ENCODE peak calls at places on chromosome 7, in eight cellular contexts. One of them, this sample, is unnamed.

GRCh38 chr7:35495377-35495776 is 199.6 kb downstream of the HERPUD2 start:
- DNase-seq in RWPE1: no peak
- DNase-seq in fibroblast of lung: no peak
- DNase-seq in heart left ventricle: no peak
- DNase-seq in brain microvascular endothelial cell: no peak
- DNase-seq in progenitor cell of endocrine pancreas: no peak
- DNase-seq in WTC11: no peak
- DNase-seq in hepatocyte: no peak
- DNase-seq in this sample: no peak

GRCh38 chr7:26369519-26370385 is 78.1 kb downstream of the SNX10 start:
- DNase-seq in fibroblast of lung: peak; percentile 60
- DNase-seq in hepatocyte: peak; percentile 71
- DNase-seq in RWPE1: peak; percentile 63
- DNase-seq in WTC11: no peak
- DNase-seq in progenitor cell of endocrine pancreas: peak; percentile 21
- DNase-seq in brain microvascular endothelial cell: peak; percentile 41
- DNase-seq in heart left ventricle: no peak
- DNase-seq in this sample: peak; percentile 79

GRCh38 chr7:39130740-39131538 is 153.2 kb downstream of the POU6F2 start:
- DNase-seq in hepatocyte: no peak
- DNase-seq in fibroblast of lung: no peak
- DNase-seq in heart left ventricle: no peak
- DNase-seq in WTC11: no peak
- DNase-seq in brain microvascular endothelial cell: no peak
- DNase-seq in progenitor cell of endocrine pancreas: no peak
- DNase-seq in RWPE1: no peak
- DNase-seq in this sample: no peak

GRCh38 chr7:93704241-93704640 is 129.7 kb upstream of the CALCR start:
- DNase-seq in progenitor cell of endocrine pancreas: no peak
- DNase-seq in WTC11: no peak
- DNase-seq in RWPE1: no peak
- DNase-seq in heart left ventricle: no peak
- DNase-seq in hepatocyte: no peak
- DNase-seq in fibroblast of lung: no peak
- DNase-seq in brain microvascular endothelial cell: no peak
- DNase-seq in this sample: no peak

GRCh38 chr7:12357508-12357907 is 46.2 kb downstream of the VWDE start:
- DNase-seq in RWPE1: no peak
- DNase-seq in brain microvascular endothelial cell: no peak
- DNase-seq in WTC11: no peak
- DNase-seq in fibroblast of lung: no peak
- DNase-seq in hepatocyte: no peak
- DNase-seq in heart left ventricle: no peak
- DNase-seq in progenitor cell of endocrine pancreas: no peak
- DNase-seq in this sample: no peak

GRCh38 chr7:121873795-121874194 is 834 bp downstream of the PTPRZ1 start:
- DNase-seq in brain microvascular endothelial cell: no peak
- DNase-seq in heart left ventricle: no peak
- DNase-seq in fibroblast of lung: peak; percentile 0
- DNase-seq in RWPE1: peak; percentile 4
- DNase-seq in WTC11: no peak
- DNase-seq in hepatocyte: no peak
- DNase-seq in progenitor cell of endocrine pancreas: no peak
- DNase-seq in this sample: peak; percentile 17

GRCh38 chr7:19112290-19113000 is 5.0 kb downstream of the TWIST1 start:
- DNase-seq in RWPE1: no peak
- DNase-seq in WTC11: peak; percentile 34
- DNase-seq in hepatocyte: no peak
- DNase-seq in progenitor cell of endocrine pancreas: no peak
- DNase-seq in heart left ventricle: peak; percentile 25
- DNase-seq in fibroblast of lung: peak; percentile 73
- DNase-seq in brain microvascular endothelial cell: peak; percentile 41
- DNase-seq in this sample: no peak

GRCh38 chr7:28990200-28990960 is 32.2 kb upstream of the TRIL start:
- DNase-seq in RWPE1: no peak
- DNase-seq in hepatocyte: no peak
- DNase-seq in WTC11: peak; percentile 22
- DNase-seq in heart left ventricle: peak; percentile 76
- DNase-seq in progenitor cell of endocrine pancreas: no peak
- DNase-seq in fibroblast of lung: peak; percentile 25
- DNase-seq in brain microvascular endothelial cell: peak; percentile 34
- DNase-seq in this sample: peak; percentile 38

GRCh38 chr7:116633131-116633988 is 38.6 kb upstream of the MET start:
- DNase-seq in heart left ventricle: no peak
- DNase-seq in brain microvascular endothelial cell: no peak
- DNase-seq in RWPE1: peak; percentile 53
- DNase-seq in progenitor cell of endocrine pancreas: no peak
- DNase-seq in fibroblast of lung: peak; percentile 21
- DNase-seq in hepatocyte: no peak
- DNase-seq in WTC11: no peak
- DNase-seq in this sample: peak; percentile 84

GRCh38 chr7:131225619-131226101 is 102.0 kb upstream of the MKLN1 start:
- DNase-seq in WTC11: no peak
- DNase-seq in brain microvascular endothelial cell: no peak
- DNase-seq in fibroblast of lung: peak; percentile 52
- DNase-seq in hepatocyte: peak; percentile 74
- DNase-seq in heart left ventricle: peak; percentile 6
- DNase-seq in RWPE1: peak; percentile 13
- DNase-seq in progenitor cell of endocrine pancreas: no peak
- DNase-seq in this sample: peak; percentile 84

GRCh38 chr7:41979834-41980307 is 257.1 kb downstream of the GLI3 start:
- DNase-seq in hepatocyte: peak; percentile 63
- DNase-seq in brain microvascular endothelial cell: peak; percentile 33
- DNase-seq in RWPE1: peak; percentile 44
- DNase-seq in progenitor cell of endocrine pancreas: no peak
- DNase-seq in fibroblast of lung: peak; percentile 73
- DNase-seq in heart left ventricle: no peak
- DNase-seq in WTC11: peak; percentile 37
- DNase-seq in this sample: peak; percentile 48

GRCh38 chr7:38833329-38833728 is 75.7 kb downstream of the VPS41 start:
- DNase-seq in hepatocyte: no peak
- DNase-seq in heart left ventricle: no peak
- DNase-seq in WTC11: no peak
- DNase-seq in fibroblast of lung: no peak
- DNase-seq in RWPE1: no peak
- DNase-seq in progenitor cell of endocrine pancreas: no peak
- DNase-seq in brain microvascular endothelial cell: no peak
- DNase-seq in this sample: no peak

GRCh38 chr7:39838326-39838725 is 111.7 kb upstream of the CDK13 start:
- DNase-seq in WTC11: no peak
- DNase-seq in brain microvascular endothelial cell: peak; percentile 16
- DNase-seq in progenitor cell of endocrine pancreas: no peak
- DNase-seq in fibroblast of lung: peak; percentile 75
- DNase-seq in heart left ventricle: no peak
- DNase-seq in hepatocyte: no peak
- DNase-seq in RWPE1: peak; percentile 19
- DNase-seq in this sample: peak; percentile 76

GRCh38 chr7:50653997-50654425 is 88.8 kb upstream of the DDC start:
- DNase-seq in fibroblast of lung: peak; percentile 45
- DNase-seq in heart left ventricle: peak; percentile 66
- DNase-seq in progenitor cell of endocrine pancreas: no peak
- DNase-seq in hepatocyte: peak; percentile 61
- DNase-seq in RWPE1: no peak
- DNase-seq in brain microvascular endothelial cell: peak; percentile 60
- DNase-seq in WTC11: no peak
- DNase-seq in this sample: no peak

GRCh38 chr7:131302876-131303707 is 24.6 kb upstream of the MKLN1 start:
- DNase-seq in heart left ventricle: no peak
- DNase-seq in hepatocyte: peak; percentile 43
- DNase-seq in RWPE1: peak; percentile 35
- DNase-seq in progenitor cell of endocrine pancreas: no peak
- DNase-seq in fibroblast of lung: peak; percentile 29
- DNase-seq in WTC11: peak; percentile 48
- DNase-seq in brain microvascular endothelial cell: no peak
- DNase-seq in this sample: peak; percentile 57

GRCh38 chr7:41855798-41856197 is 152.9 kb upstream of the INHBA start:
- DNase-seq in RWPE1: no peak
- DNase-seq in WTC11: no peak
- DNase-seq in brain microvascular endothelial cell: no peak
- DNase-seq in progenitor cell of endocrine pancreas: no peak
- DNase-seq in heart left ventricle: no peak
- DNase-seq in fibroblast of lung: no peak
- DNase-seq in hepatocyte: no peak
- DNase-seq in this sample: peak; percentile 15

GRCh38 chr7:36227223-36227622 is 74.2 kb downstream of the EEPD1 start:
- DNase-seq in RWPE1: no peak
- DNase-seq in fibroblast of lung: peak; percentile 73
- DNase-seq in progenitor cell of endocrine pancreas: no peak
- DNase-seq in brain microvascular endothelial cell: no peak
- DNase-seq in WTC11: no peak
- DNase-seq in hepatocyte: peak; percentile 36
- DNase-seq in heart left ventricle: peak; percentile 31
- DNase-seq in this sample: no peak

GRCh38 chr7:78438433-78438832 is 639.9 kb downstream of the PHTF2 start:
- DNase-seq in RWPE1: no peak
- DNase-seq in WTC11: no peak
- DNase-seq in fibroblast of lung: no peak
- DNase-seq in brain microvascular endothelial cell: no peak
- DNase-seq in progenitor cell of endocrine pancreas: no peak
- DNase-seq in heart left ventricle: no peak
- DNase-seq in hepatocyte: no peak
- DNase-seq in this sample: no peak

DNA sequence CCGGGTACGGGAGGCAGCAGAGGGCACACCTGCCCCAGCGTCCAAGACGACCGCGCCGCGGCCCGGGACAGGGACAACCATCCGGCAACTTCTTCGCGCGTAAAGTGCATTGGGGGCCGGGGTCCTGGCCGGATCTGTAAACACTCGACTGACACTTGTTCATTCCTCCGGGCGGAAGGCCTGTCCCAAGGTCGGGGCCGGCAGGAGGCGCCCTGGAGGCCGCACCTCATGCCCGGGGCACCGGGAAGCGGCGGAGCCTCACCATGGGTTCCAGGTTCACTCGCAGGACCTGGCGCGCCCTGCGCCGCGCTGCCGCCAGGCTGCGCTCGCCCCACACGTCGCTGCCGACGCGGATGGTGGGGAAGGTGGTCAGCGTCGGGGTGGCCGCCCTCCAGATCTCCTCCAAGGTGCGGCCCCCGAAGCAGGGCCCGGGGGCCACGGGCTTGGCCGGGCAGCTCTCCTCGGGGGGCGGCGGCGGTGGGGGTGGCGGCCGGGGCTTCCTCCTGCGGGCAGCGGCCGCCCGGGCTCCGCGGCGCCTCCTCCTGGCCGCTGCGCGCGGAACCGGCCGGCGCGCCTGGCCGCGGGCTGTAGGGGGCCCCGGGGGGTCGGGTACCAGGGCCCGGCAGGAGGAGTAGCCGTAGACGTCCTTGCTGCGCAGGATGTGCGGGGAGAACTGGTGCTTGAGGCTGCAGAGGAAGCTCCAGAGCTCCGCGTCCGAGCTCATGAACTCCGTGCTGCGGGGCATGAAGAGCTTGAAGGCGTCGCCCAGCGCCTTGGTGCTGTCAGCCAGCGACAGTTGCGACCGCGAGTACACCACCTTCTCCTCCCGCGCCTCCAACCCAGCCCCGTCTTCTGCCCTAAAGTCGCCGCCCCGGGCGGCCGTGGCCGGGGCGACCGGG is 746 bp downstream of the CCDC71L start:
- DNase-seq in hepatocyte: peak; percentile 90
- DNase-seq in progenitor cell of endocrine pancreas: peak; percentile 75
- DNase-seq in WTC11: peak; percentile 91
- DNase-seq in heart left ventricle: peak; percentile 73
- DNase-seq in brain microvascular endothelial cell: peak; percentile 50
- DNase-seq in fibroblast of lung: peak; percentile 76
- DNase-seq in RWPE1: peak; percentile 81
- DNase-seq in this sample: peak; percentile 81
- TF ChIP-seq CTCF in hepatocyte: peak; percentile 75
- TF ChIP-seq CTCF in progenitor cell of endocrine pancreas: peak; percentile 91
- TF ChIP-seq CTCF in WTC11: no peak
- TF ChIP-seq CTCF in heart left ventricle: peak; percentile 82
- TF ChIP-seq CTCF in brain microvascular endothelial cell: peak; percentile 68
- TF ChIP-seq CTCF in fibroblast of lung: peak; percentile 59
- TF ChIP-seq CTCF in RWPE1: peak; percentile 98
- TF ChIP-seq CTCF in this sample: peak; percentile 98

GRCh38 chr7:99325597-99326407 is at the start of gene ARPC1A:
- DNase-seq in hepatocyte: peak; percentile 97
- DNase-seq in progenitor cell of endocrine pancreas: peak; percentile 91
- DNase-seq in brain microvascular endothelial cell: peak; percentile 83
- DNase-seq in fibroblast of lung: peak; percentile 92
- DNase-seq in heart left ventricle: peak; percentile 92
- DNase-seq in WTC11: peak; percentile 93
- DNase-seq in RWPE1: peak; percentile 96
- DNase-seq in this sample: peak; percentile 93
- TF ChIP-seq CTCF in hepatocyte: peak; percentile 24
- TF ChIP-seq CTCF in progenitor cell of endocrine pancreas: peak; percentile 51
- TF ChIP-seq CTCF in brain microvascular endothelial cell: peak; percentile 47
- TF ChIP-seq CTCF in fibroblast of lung: no peak
- TF ChIP-seq CTCF in heart left ventricle: no peak
- TF ChIP-seq CTCF in WTC11: no peak
- TF ChIP-seq CTCF in RWPE1: no peak
- TF ChIP-seq CTCF in this sample: no peak

DNA sequence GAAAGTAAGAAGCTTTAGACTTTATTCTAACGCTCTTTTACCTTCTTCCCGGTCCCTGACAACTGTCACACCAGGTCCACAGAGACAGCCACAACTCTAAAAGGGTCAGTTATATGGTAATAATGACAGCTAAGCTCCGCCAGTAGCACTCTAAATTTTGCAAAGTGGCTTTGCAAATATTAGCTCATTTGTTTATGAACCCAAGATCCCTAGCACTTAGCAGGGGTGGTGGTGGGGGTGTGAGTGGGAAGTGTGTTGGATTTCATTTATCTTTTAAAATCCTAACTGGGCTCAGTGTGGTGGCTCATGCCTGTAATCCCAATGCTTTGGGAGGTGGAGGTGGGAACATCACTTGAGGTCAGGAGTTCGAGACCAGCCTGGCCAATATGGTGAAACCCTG is 34.8 kb upstream of the SDK1 start:
- DNase-seq in RWPE1: no peak
- DNase-seq in brain microvascular endothelial cell: no peak
- DNase-seq in WTC11: no peak
- DNase-seq in heart left ventricle: no peak
- DNase-seq in progenitor cell of endocrine pancreas: no peak
- DNase-seq in hepatocyte: no peak
- DNase-seq in fibroblast of lung: no peak
- DNase-seq in this sample: no peak
- TF ChIP-seq CTCF in RWPE1: no peak
- TF ChIP-seq CTCF in brain microvascular endothelial cell: no peak
- TF ChIP-seq CTCF in WTC11: no peak
- TF ChIP-seq CTCF in heart left ventricle: no peak
- TF ChIP-seq CTCF in progenitor cell of endocrine pancreas: no peak
- TF ChIP-seq CTCF in hepatocyte: no peak
- TF ChIP-seq CTCF in fibroblast of lung: no peak
- TF ChIP-seq CTCF in this sample: no peak

DNA sequence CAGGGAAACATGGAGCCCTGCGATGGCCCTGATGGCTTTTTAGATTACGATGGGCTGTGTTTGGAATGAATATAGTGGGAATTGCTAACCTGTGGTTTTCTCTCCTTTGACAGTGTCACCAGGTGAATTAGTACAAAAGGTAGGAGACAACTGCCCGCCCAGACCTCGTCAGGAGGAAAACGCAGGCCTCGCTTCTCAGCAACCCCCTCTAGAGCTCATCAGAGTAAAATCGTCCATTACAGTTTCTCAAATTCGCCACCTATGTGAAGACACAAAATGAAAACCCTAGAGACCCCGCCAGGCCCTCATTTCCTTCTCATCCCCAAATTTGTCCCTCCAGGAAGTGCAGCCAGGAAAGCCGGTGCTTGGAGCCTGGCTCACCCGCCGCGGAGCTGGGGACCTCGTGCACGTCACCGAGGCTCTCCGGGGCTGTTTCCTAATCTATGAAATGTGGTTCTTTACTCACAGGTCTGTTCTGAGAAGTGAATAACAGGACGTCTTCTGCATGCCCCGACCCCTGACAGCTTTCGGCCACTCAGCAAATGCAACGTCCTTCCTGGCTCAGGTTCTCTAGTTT is 143.7 kb downstream of the VIPR2 start:
- DNase-seq in brain microvascular endothelial cell: no peak
- DNase-seq in WTC11: no peak
- DNase-seq in hepatocyte: no peak
- DNase-seq in progenitor cell of endocrine pancreas: no peak
- DNase-seq in RWPE1: no peak
- DNase-seq in heart left ventricle: no peak
- DNase-seq in fibroblast of lung: no peak
- DNase-seq in this sample: no peak
- TF ChIP-seq CTCF in brain microvascular endothelial cell: no peak
- TF ChIP-seq CTCF in WTC11: no peak
- TF ChIP-seq CTCF in hepatocyte: no peak
- TF ChIP-seq CTCF in progenitor cell of endocrine pancreas: no peak
- TF ChIP-seq CTCF in RWPE1: no peak
- TF ChIP-seq CTCF in heart left ventricle: no peak
- TF ChIP-seq CTCF in fibroblast of lung: no peak
- TF ChIP-seq CTCF in this sample: no peak